ENCODE peak calls at places on chromosomes 12 and 14, in five cellular contexts. Z is GOT3, A is ACHN, H is T-helper 1 cell, J is fibroblast of the conjunctiva. O is an unnamed sample.

GRCh38 chr12:124861492-124861891 is 2.2 kb downstream of the SCARB1 start:
- DNase-seq in Z (no peak), H (no peak), A (no peak), J (peak; percentile 57), O (peak; percentile 45)

GRCh38 chr12:25500651-25501050 is 52.4 kb downstream of the LMNTD1 start:
- DNase-seq in H (no peak), J (no peak), A (no peak), Z (no peak), O (peak; percentile 45)

GRCh38 chr14:54754623-54755386 is 147.8 kb downstream of the GCH1 start:
- DNase-seq in A (no peak), J (no peak), H (no peak), Z (no peak), O (no peak)

GRCh38 chr14:90397401-90398314 is 829 bp downstream of the CALM1 start:
- DNase-seq in Z (no peak), H (peak; percentile 51), J (no peak), A (peak; percentile 58), O (no peak)

GRCh38 chr14:69796797-69797500 is at the start of gene SLC10A1:
- DNase-seq in H (no peak), J (no peak), A (no peak), Z (no peak), O (no peak)

GRCh38 chr12:57934804-57935203 is 6.6 kb upstream of the ATP23 start:
- DNase-seq in A (no peak), J (no peak), Z (no peak), H (no peak), O (no peak)

GRCh38 chr14:51822499-51822898 is 37.9 kb upstream of the GNG2 start:
- DNase-seq in J (no peak), H (no peak), A (no peak), Z (no peak), O (no peak)

GRCh38 chr14:53152627-53152908 is 555 bp downstream of the DDHD1 start:
- DNase-seq in J (no peak), H (no peak), A (no peak), Z (no peak), O (no peak)

GRCh38 chr12:100138048-100138907 is 4.4 kb downstream of the BLTP3B start:
- DNase-seq in Z (no peak), J (no peak), A (peak; percentile 43), H (no peak), O (no peak)

GRCh38 chr14:52091913-52092312 is 23.1 kb upstream of the NID2 start:
- DNase-seq in A (no peak), J (no peak), Z (no peak), H (no peak), O (no peak)

GRCh38 chr12:79274571-79275064 is 410.0 kb downstream of the SYT1 start:
- DNase-seq in H (no peak), A (no peak), J (no peak), Z (no peak), O (no peak)

GRCh38 chr12:30813741-30814687 is 59.3 kb upstream of the CAPRIN2 start:
- DNase-seq in J (no peak), A (no peak), H (no peak), Z (no peak), O (no peak)

GRCh38 chr12:46218509-46219095 is 50.2 kb downstream of the SLC38A1 start:
- DNase-seq in Z (no peak), A (no peak), J (no peak), H (no peak), O (no peak)

GRCh38 chr14:45811155-45811554 is 558.2 kb upstream of the MIS18BP1 start:
- DNase-seq in A (no peak), J (no peak), Z (no peak), H (no peak), O (no peak)

GRCh38 chr12:69056743-69057515 is 124.0 kb upstream of the CPM start:
- DNase-seq in Z (no peak), J (peak; percentile 60), A (no peak), H (no peak), O (peak; percentile 62)

GRCh38 chr12:89965993-89966392 is 257.4 kb upstream of the ATP2B1 start:
- DNase-seq in Z (no peak), H (no peak), J (no peak), A (no peak), O (no peak)

GRCh38 chr14:58733451-58734208 is 95.9 kb downstream of the DACT1 start:
- DNase-seq in H (no peak), A (no peak), Z (no peak), J (no peak), O (no peak)

GRCh38 chr14:34711169-34711568 is 3.2 kb downstream of the CFL2 start:
- DNase-seq in H (no peak), A (no peak), J (peak; percentile 86), Z (no peak), O (peak; percentile 91)

GRCh38 chr12:70660620-70661219 is 23.5 kb upstream of the PTPRB start:
- DNase-seq in Z (no peak), H (no peak), J (peak; percentile 9), A (peak; percentile 30), O (peak; percentile 99)

GRCh38 chr14:94768141-94768520 is 1.8 kb downstream of the GSC start:
- DNase-seq in J (no peak), Z (no peak), A (no peak), H (no peak), O (no peak)

GRCh38 chr12:113831016-113831415 is 135.1 kb downstream of the RBM19 start:
- DNase-seq in J (no peak), H (no peak), A (no peak), Z (no peak), O (peak; percentile 69)

GRCh38 chr12:55931780-55932545 is 1.0 kb downstream of the DGKA start:
- DNase-seq in Z (no peak), J (no peak), H (no peak), A (peak; percentile 60), O (peak; percentile 12)

GRCh38 chr12:102958073-102958829 is 777 bp downstream of the ASCL1 start:
- DNase-seq in H (no peak), J (no peak), A (no peak), Z (no peak), O (peak; percentile 18)

GRCh38 chr12:75853621-75854020 is 178.0 kb downstream of the PHLDA1 start:
- DNase-seq in Z (no peak), H (no peak), J (no peak), A (no peak), O (no peak)

GRCh38 chr14:51328089-51328941 is 88.3 kb downstream of the TMX1 start:
- DNase-seq in J (no peak), H (no peak), Z (no peak), A (no peak), O (peak; percentile 78)

GRCh38 chr12:103498990-103499389 is 3.2 kb upstream of the C12orf42 start:
- DNase-seq in H (no peak), Z (no peak), A (no peak), J (no peak), O (no peak)

GRCh38 chr14:75274045-75274898 is 4.4 kb upstream of the FOS start:
- DNase-seq in J (no peak), Z (no peak), A (no peak), H (no peak), O (no peak)

GRCh38 chr14:102138535-102138934 is 1.2 kb upstream of the WDR20 start:
- DNase-seq in J (no peak), A (no peak), H (no peak), Z (no peak), O (no peak)

GRCh38 chr12:80763874-80764273 is 47.2 kb downstream of the MYF5 start:
- DNase-seq in Z (no peak), H (no peak), A (peak; percentile 69), J (peak; percentile 65), O (peak; percentile 41)

GRCh38 chr12:18825138-18825537 is 87.2 kb downstream of the CAPZA3 start:
- DNase-seq in A (no peak), H (no peak), Z (no peak), J (no peak), O (no peak)

GRCh38 chr14:92582706-92583452 is 69.3 kb downstream of the RIN3 start:
- DNase-seq in H (no peak), J (no peak), A (no peak), Z (no peak), O (no peak)

GRCh38 chr12:131282292-131283080 is 328.8 kb downstream of the ADGRD1 start:
- DNase-seq in Z (no peak), J (no peak), A (no peak), H (no peak), O (no peak)

GRCh38 chr12:14618990-14619389 is 51.3 kb upstream of the PLBD1 start:
- DNase-seq in Z (no peak), J (no peak), A (peak; percentile 20), H (no peak), O (peak; percentile 3)